ENCODE peak calls at places on chromosomes 5 and 9, in four cellular contexts. One of them, this sample, is unnamed.

GRCh38 chr9:128892223-128892892 is 10.4 kb downstream of the LRRC8A start:
- DNase-seq in AG04450: peak; percentile 36
- DNase-seq in body of pancreas: peak; percentile 91
- DNase-seq in nephron progenitor cell: no peak
- DNase-seq in this sample: peak; percentile 97

GRCh38 chr5:169873642-169874041 is 106.7 kb downstream of the INSYN2B start:
- DNase-seq in AG04450: no peak
- DNase-seq in body of pancreas: no peak
- DNase-seq in nephron progenitor cell: no peak
- DNase-seq in this sample: no peak

GRCh38 chr9:101443358-101443757 is 7.8 kb upstream of the ALDOB start:
- DNase-seq in AG04450: no peak
- DNase-seq in body of pancreas: peak; percentile 94
- DNase-seq in nephron progenitor cell: no peak
- DNase-seq in this sample: no peak

GRCh38 chr9:14140121-14140520 is 173.8 kb downstream of the NFIB start:
- DNase-seq in AG04450: no peak
- DNase-seq in body of pancreas: no peak
- DNase-seq in nephron progenitor cell: no peak
- DNase-seq in this sample: no peak

GRCh38 chr9:12274577-12274976 is 418.6 kb upstream of the TYRP1 start:
- DNase-seq in AG04450: no peak
- DNase-seq in body of pancreas: no peak
- DNase-seq in nephron progenitor cell: no peak
- DNase-seq in this sample: no peak

GRCh38 chr5:88045931-88046461 is 222.6 kb downstream of the TMEM161B start:
- DNase-seq in AG04450: no peak
- DNase-seq in body of pancreas: no peak
- DNase-seq in nephron progenitor cell: no peak
- DNase-seq in this sample: no peak

GRCh38 chr9:35908484-35909125 is 685 bp upstream of the SPAAR start:
- DNase-seq in AG04450: no peak
- DNase-seq in body of pancreas: no peak
- DNase-seq in nephron progenitor cell: no peak
- DNase-seq in this sample: no peak

GRCh38 chr9:26604076-26604662 is 288.4 kb downstream of the CAAP1 start:
- DNase-seq in AG04450: no peak
- DNase-seq in body of pancreas: no peak
- DNase-seq in nephron progenitor cell: no peak
- DNase-seq in this sample: no peak

GRCh38 chr5:120794121-120794520 is 330.0 kb downstream of the PRR16 start:
- DNase-seq in AG04450: no peak
- DNase-seq in body of pancreas: no peak
- DNase-seq in nephron progenitor cell: no peak
- DNase-seq in this sample: peak; percentile 20

GRCh38 chr5:159469496-159470370 is 139.4 kb upstream of the IL12B start:
- DNase-seq in AG04450: no peak
- DNase-seq in body of pancreas: no peak
- DNase-seq in nephron progenitor cell: no peak
- DNase-seq in this sample: no peak

GRCh38 chr5:150261231-150261630 is 28.3 kb downstream of the CAMK2A start:
- DNase-seq in AG04450: no peak
- DNase-seq in body of pancreas: no peak
- DNase-seq in nephron progenitor cell: no peak
- DNase-seq in this sample: no peak

GRCh38 chr5:111066261-111066938 is 5.1 kb upstream of the TSLP start:
- DNase-seq in AG04450: no peak
- DNase-seq in body of pancreas: no peak
- DNase-seq in nephron progenitor cell: no peak
- DNase-seq in this sample: no peak

GRCh38 chr5:136058031-136058971 is 29.5 kb downstream of the TGFBI start:
- DNase-seq in AG04450: peak; percentile 100
- DNase-seq in body of pancreas: peak; percentile 72
- DNase-seq in nephron progenitor cell: no peak
- DNase-seq in this sample: peak; percentile 95

GRCh38 chr9:14670718-14671117 is 22.5 kb downstream of the ZDHHC21 start:
- DNase-seq in AG04450: no peak
- DNase-seq in body of pancreas: no peak
- DNase-seq in nephron progenitor cell: no peak
- DNase-seq in this sample: no peak

GRCh38 chr9:20043035-20043434 is 254.2 kb upstream of the SLC24A2 start:
- DNase-seq in AG04450: no peak
- DNase-seq in body of pancreas: no peak
- DNase-seq in nephron progenitor cell: no peak
- DNase-seq in this sample: no peak

GRCh38 chr5:110957934-110958333 is 113.6 kb upstream of the TSLP start:
- DNase-seq in AG04450: peak; percentile 16
- DNase-seq in body of pancreas: no peak
- DNase-seq in nephron progenitor cell: no peak
- DNase-seq in this sample: peak; percentile 85

GRCh38 chr9:811101-811531 is 30.4 kb upstream of the DMRT1 start:
- DNase-seq in AG04450: no peak
- DNase-seq in body of pancreas: peak; percentile 15
- DNase-seq in nephron progenitor cell: no peak
- DNase-seq in this sample: peak; percentile 58

GRCh38 chr9:116286287-116286686 is 132.7 kb downstream of the PAPPA start:
- DNase-seq in AG04450: no peak
- DNase-seq in body of pancreas: no peak
- DNase-seq in nephron progenitor cell: peak; percentile 14
- DNase-seq in this sample: no peak

GRCh38 chr5:107501965-107502691 is 168.6 kb downstream of the EFNA5 start:
- DNase-seq in AG04450: no peak
- DNase-seq in body of pancreas: no peak
- DNase-seq in nephron progenitor cell: no peak
- DNase-seq in this sample: peak; percentile 37

GRCh38 chr9:29213374-29214161 is 1640.3 kb upstream of the C9orf72 start:
- DNase-seq in AG04450: no peak
- DNase-seq in body of pancreas: peak; percentile 12
- DNase-seq in nephron progenitor cell: peak; percentile 53
- DNase-seq in this sample: peak; percentile 46

GRCh38 chr9:34139477-34140146 is 13.1 kb upstream of the DCAF12 start:
- DNase-seq in AG04450: peak; percentile 60
- DNase-seq in body of pancreas: peak; percentile 86
- DNase-seq in nephron progenitor cell: no peak
- DNase-seq in this sample: peak; percentile 89

GRCh38 chr9:18182636-18183035 is 291.3 kb upstream of the ADAMTSL1 start:
- DNase-seq in AG04450: no peak
- DNase-seq in body of pancreas: no peak
- DNase-seq in nephron progenitor cell: no peak
- DNase-seq in this sample: no peak

GRCh38 chr9:35537898-35538297 is 48.0 kb downstream of the RUSC2 start:
- DNase-seq in AG04450: no peak
- DNase-seq in body of pancreas: no peak
- DNase-seq in nephron progenitor cell: no peak
- DNase-seq in this sample: no peak

GRCh38 chr9:69155341-69156030 is 18.6 kb upstream of the TJP2 start:
- DNase-seq in AG04450: no peak
- DNase-seq in body of pancreas: no peak
- DNase-seq in nephron progenitor cell: no peak
- DNase-seq in this sample: no peak

GRCh38 chr9:69158471-69158870 is 15.6 kb upstream of the TJP2 start:
- DNase-seq in AG04450: no peak
- DNase-seq in body of pancreas: no peak
- DNase-seq in nephron progenitor cell: no peak
- DNase-seq in this sample: no peak

GRCh38 chr9:69153707-69154521 is 20.2 kb upstream of the TJP2 start:
- DNase-seq in AG04450: no peak
- DNase-seq in body of pancreas: no peak
- DNase-seq in nephron progenitor cell: no peak
- DNase-seq in this sample: no peak

DNA sequence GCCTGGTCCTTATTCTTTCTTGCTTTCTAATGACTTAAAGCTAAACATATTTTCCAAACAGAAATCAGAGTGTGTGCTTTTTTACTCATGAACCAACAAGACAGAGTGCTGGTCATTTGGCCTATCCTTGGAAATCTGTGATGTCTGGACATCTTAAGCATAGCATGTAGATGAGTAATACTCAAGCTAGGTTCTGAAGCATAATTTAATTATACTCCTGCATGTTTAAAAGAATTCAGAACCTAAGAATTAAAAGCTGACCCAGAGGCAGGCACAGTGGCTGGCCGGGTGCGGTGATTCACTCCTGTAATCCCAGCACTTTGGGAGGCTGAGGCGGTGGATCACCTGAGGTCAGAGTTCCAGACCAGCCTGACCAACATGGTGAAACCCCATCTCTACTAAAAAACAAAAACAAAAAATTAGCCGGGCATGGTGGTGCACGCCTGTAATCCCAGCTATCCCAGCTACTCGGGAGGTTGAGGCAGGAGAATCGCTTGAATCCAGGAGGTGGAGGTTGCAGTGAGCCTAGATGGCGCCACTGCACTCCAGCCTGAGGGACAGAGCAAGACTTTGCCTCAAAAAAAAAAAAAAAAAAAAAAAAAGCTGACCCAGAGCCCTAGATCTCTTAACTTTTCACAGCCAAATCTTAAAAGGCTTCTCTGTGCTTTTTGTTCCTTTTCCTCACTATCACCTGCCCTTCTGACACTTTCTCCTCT is 16.2 kb upstream of the TJP2 start:
- DNase-seq in AG04450: peak; percentile 46
- DNase-seq in body of pancreas: no peak
- DNase-seq in nephron progenitor cell: no peak
- DNase-seq in this sample: no peak
- TF ChIP-seq CTCF in AG04450: peak; percentile 26
- TF ChIP-seq CTCF in body of pancreas: peak; percentile 11
- TF ChIP-seq CTCF in nephron progenitor cell: no peak
- TF ChIP-seq CTCF in this sample: peak; percentile 23

DNA sequence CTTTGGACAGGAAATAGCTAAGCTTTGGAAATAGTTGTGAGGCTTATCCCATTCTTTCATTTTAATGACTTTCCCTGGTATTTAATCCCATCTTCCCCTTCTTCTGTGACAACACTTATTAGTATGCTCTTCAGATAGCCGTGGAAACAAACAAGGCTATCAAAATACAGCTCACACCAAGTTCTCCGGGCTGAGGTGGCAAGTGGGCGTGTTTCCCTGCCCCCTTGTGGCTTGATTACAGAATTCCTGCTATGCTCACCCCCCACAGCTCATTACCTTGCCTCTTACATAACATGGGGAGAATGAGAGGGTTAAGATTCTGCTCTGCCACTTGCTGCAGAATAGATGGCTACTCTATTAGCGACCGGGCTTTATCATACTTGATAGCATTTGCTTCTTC is 437.1 kb upstream of the TLE4 start:
- DNase-seq in AG04450: no peak
- DNase-seq in body of pancreas: no peak
- DNase-seq in nephron progenitor cell: peak; percentile 13
- DNase-seq in this sample: peak; percentile 43
- TF ChIP-seq CTCF in AG04450: peak; percentile 30
- TF ChIP-seq CTCF in body of pancreas: peak; percentile 12
- TF ChIP-seq CTCF in nephron progenitor cell: peak; percentile 34
- TF ChIP-seq CTCF in this sample: no peak

GRCh38 chr5:33671700-33672291 is 220.0 kb downstream of the ADAMTS12 start:
- DNase-seq in AG04450: no peak
- DNase-seq in body of pancreas: no peak
- DNase-seq in nephron progenitor cell: no peak
- DNase-seq in this sample: no peak

GRCh38 chr5:33679791-33680190 is 212.0 kb downstream of the ADAMTS12 start:
- DNase-seq in AG04450: no peak
- DNase-seq in body of pancreas: no peak
- DNase-seq in nephron progenitor cell: no peak
- DNase-seq in this sample: no peak

GRCh38 chr5:33675958-33676464 is 215.8 kb downstream of the ADAMTS12 start:
- DNase-seq in AG04450: no peak
- DNase-seq in body of pancreas: no peak
- DNase-seq in nephron progenitor cell: no peak
- DNase-seq in this sample: no peak
- TF ChIP-seq CTCF in AG04450: no peak
- TF ChIP-seq CTCF in body of pancreas: no peak
- TF ChIP-seq CTCF in nephron progenitor cell: no peak
- TF ChIP-seq CTCF in this sample: no peak

DNA sequence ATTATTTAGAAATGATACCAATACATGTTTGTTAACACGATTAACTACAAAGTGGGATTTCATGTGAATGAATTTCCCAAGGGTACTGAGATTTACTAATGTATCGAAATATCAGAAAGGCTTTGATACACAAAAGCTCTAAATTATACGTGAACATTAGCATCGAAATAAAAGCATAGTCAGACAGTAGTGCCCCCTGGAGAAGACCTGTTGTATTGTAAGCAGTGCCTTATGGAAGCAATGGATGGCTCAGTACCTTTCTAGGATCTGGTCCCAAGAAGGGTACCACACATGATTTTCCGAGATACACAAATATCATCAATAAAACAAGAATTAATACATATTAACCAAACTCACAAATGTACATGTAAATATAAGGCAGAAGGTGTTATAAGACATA is 153.8 kb downstream of the CDH12 start:
- DNase-seq in AG04450: no peak
- DNase-seq in body of pancreas: no peak
- DNase-seq in nephron progenitor cell: no peak
- DNase-seq in this sample: no peak
- TF ChIP-seq CTCF in AG04450: peak; percentile 44
- TF ChIP-seq CTCF in body of pancreas: no peak
- TF ChIP-seq CTCF in nephron progenitor cell: no peak
- TF ChIP-seq CTCF in this sample: no peak

This sample was measured in MCF 10A.